ENCODE peak calls at places on chromosomes 5 and 9, in six cellular contexts. One of them, this sample, is unnamed.

GRCh38 chr5:108531367-108532211 is 149.7 kb upstream of the FBXL17 start:
- DNase-seq in DMS79 treated with DMSO at 0.1 percent for 48 hours: no peak
- DNase-seq in left colon: no peak
- DNase-seq in lower leg skin: no peak
- DNase-seq in AG08395: no peak
- DNase-seq in astrocyte: peak; percentile 67
- DNase-seq in this sample: no peak

GRCh38 chr9:116270559-116270958 is 117.0 kb downstream of the PAPPA start:
- DNase-seq in astrocyte: no peak
- DNase-seq in DMS79 treated with DMSO at 0.1 percent for 48 hours: no peak
- DNase-seq in AG08395: no peak
- DNase-seq in lower leg skin: no peak
- DNase-seq in left colon: no peak
- DNase-seq in this sample: no peak

GRCh38 chr9:19379283-19379682 is 753 bp downstream of the RPS6 start:
- DNase-seq in astrocyte: no peak
- DNase-seq in left colon: no peak
- DNase-seq in DMS79 treated with DMSO at 0.1 percent for 48 hours: no peak
- DNase-seq in lower leg skin: no peak
- DNase-seq in AG08395: no peak
- DNase-seq in this sample: no peak

GRCh38 chr5:142821733-142822487 is 51.7 kb downstream of the ARHGAP26 start:
- DNase-seq in DMS79 treated with DMSO at 0.1 percent for 48 hours: no peak
- DNase-seq in astrocyte: peak; percentile 94
- DNase-seq in lower leg skin: no peak
- DNase-seq in AG08395: peak; percentile 86
- DNase-seq in left colon: no peak
- DNase-seq in this sample: peak; percentile 93

GRCh38 chr5:8520922-8521321 is 652.0 kb downstream of the MTRR start:
- DNase-seq in AG08395: no peak
- DNase-seq in DMS79 treated with DMSO at 0.1 percent for 48 hours: no peak
- DNase-seq in left colon: no peak
- DNase-seq in astrocyte: no peak
- DNase-seq in lower leg skin: no peak
- DNase-seq in this sample: no peak

GRCh38 chr5:55232194-55232984 is 1.0 kb downstream of the CCNO start:
- DNase-seq in left colon: peak; percentile 51
- DNase-seq in astrocyte: no peak
- DNase-seq in DMS79 treated with DMSO at 0.1 percent for 48 hours: peak; percentile 27
- DNase-seq in AG08395: no peak
- DNase-seq in lower leg skin: no peak
- DNase-seq in this sample: no peak

GRCh38 chr9:134301387-134302129 is 24.7 kb upstream of the RXRA start:
- DNase-seq in AG08395: no peak
- DNase-seq in left colon: no peak
- DNase-seq in lower leg skin: no peak
- DNase-seq in astrocyte: no peak
- DNase-seq in DMS79 treated with DMSO at 0.1 percent for 48 hours: no peak
- DNase-seq in this sample: no peak

GRCh38 chr5:139395844-139396640 is 1.1 kb upstream of the PROB1 start:
- DNase-seq in DMS79 treated with DMSO at 0.1 percent for 48 hours: no peak
- DNase-seq in astrocyte: no peak
- DNase-seq in lower leg skin: no peak
- DNase-seq in left colon: no peak
- DNase-seq in AG08395: no peak
- DNase-seq in this sample: no peak

GRCh38 chr5:112492291-112492690 is 73.2 kb upstream of the EPB41L4A start:
- DNase-seq in lower leg skin: no peak
- DNase-seq in left colon: peak; percentile 28
- DNase-seq in astrocyte: peak; percentile 41
- DNase-seq in AG08395: peak; percentile 69
- DNase-seq in DMS79 treated with DMSO at 0.1 percent for 48 hours: no peak
- DNase-seq in this sample: peak; percentile 75

GRCh38 chr9:12516031-12516430 is 177.2 kb upstream of the TYRP1 start:
- DNase-seq in left colon: no peak
- DNase-seq in DMS79 treated with DMSO at 0.1 percent for 48 hours: no peak
- DNase-seq in lower leg skin: no peak
- DNase-seq in AG08395: no peak
- DNase-seq in astrocyte: no peak
- DNase-seq in this sample: no peak

GRCh38 chr9:137321726-137322361 is 19.8 kb upstream of the NRARP start:
- DNase-seq in DMS79 treated with DMSO at 0.1 percent for 48 hours: no peak
- DNase-seq in astrocyte: no peak
- DNase-seq in lower leg skin: no peak
- DNase-seq in AG08395: no peak
- DNase-seq in left colon: no peak
- DNase-seq in this sample: no peak

GRCh38 chr5:180301253-180301652 is 9.4 kb upstream of the MAPK9 start:
- DNase-seq in left colon: no peak
- DNase-seq in lower leg skin: no peak
- DNase-seq in AG08395: no peak
- DNase-seq in astrocyte: no peak
- DNase-seq in DMS79 treated with DMSO at 0.1 percent for 48 hours: no peak
- DNase-seq in this sample: no peak

GRCh38 chr5:181119105-181119504 is 11.9 kb downstream of the OR2V1 start:
- DNase-seq in DMS79 treated with DMSO at 0.1 percent for 48 hours: no peak
- DNase-seq in left colon: no peak
- DNase-seq in astrocyte: no peak
- DNase-seq in lower leg skin: no peak
- DNase-seq in AG08395: no peak
- DNase-seq in this sample: no peak

GRCh38 chr5:67677422-67677970 is 480.9 kb upstream of the CD180 start:
- DNase-seq in AG08395: no peak
- DNase-seq in lower leg skin: no peak
- DNase-seq in astrocyte: no peak
- DNase-seq in left colon: peak; percentile 12
- DNase-seq in DMS79 treated with DMSO at 0.1 percent for 48 hours: no peak
- DNase-seq in this sample: no peak

GRCh38 chr5:145283101-145283500 is 552.0 kb downstream of the PRELID2 start:
- DNase-seq in left colon: no peak
- DNase-seq in lower leg skin: no peak
- DNase-seq in AG08395: no peak
- DNase-seq in astrocyte: no peak
- DNase-seq in DMS79 treated with DMSO at 0.1 percent for 48 hours: no peak
- DNase-seq in this sample: no peak

GRCh38 chr5:177040814-177041410 is 18.4 kb downstream of the ZNF346 start:
- DNase-seq in astrocyte: peak; percentile 70
- DNase-seq in DMS79 treated with DMSO at 0.1 percent for 48 hours: peak; percentile 54
- DNase-seq in left colon: no peak
- DNase-seq in lower leg skin: peak; percentile 15
- DNase-seq in AG08395: peak; percentile 78
- DNase-seq in this sample: peak; percentile 38

GRCh38 chr9:106799146-106799545 is 63.8 kb upstream of the ZNF462 start:
- DNase-seq in lower leg skin: no peak
- DNase-seq in AG08395: peak; percentile 82
- DNase-seq in astrocyte: peak; percentile 89
- DNase-seq in DMS79 treated with DMSO at 0.1 percent for 48 hours: no peak
- DNase-seq in left colon: no peak
- DNase-seq in this sample: peak; percentile 43

GRCh38 chr5:126972062-126972895 is 58.1 kb downstream of the MARCHF3 start:
- DNase-seq in DMS79 treated with DMSO at 0.1 percent for 48 hours: no peak
- DNase-seq in astrocyte: no peak
- DNase-seq in lower leg skin: no peak
- DNase-seq in AG08395: no peak
- DNase-seq in left colon: peak; percentile 30
- DNase-seq in this sample: no peak

GRCh38 chr5:81530919-81531318 is 137.0 kb upstream of the ACOT12 start:
- DNase-seq in DMS79 treated with DMSO at 0.1 percent for 48 hours: no peak
- DNase-seq in AG08395: no peak
- DNase-seq in left colon: no peak
- DNase-seq in astrocyte: no peak
- DNase-seq in lower leg skin: no peak
- DNase-seq in this sample: no peak

GRCh38 chr5:116583085-116583766 is 8.6 kb upstream of the SEMA6A start:
- DNase-seq in DMS79 treated with DMSO at 0.1 percent for 48 hours: no peak
- DNase-seq in lower leg skin: no peak
- DNase-seq in left colon: no peak
- DNase-seq in AG08395: no peak
- DNase-seq in astrocyte: no peak
- DNase-seq in this sample: no peak

GRCh38 chr9:73079326-73079725 is 72.3 kb upstream of the ANXA1 start:
- DNase-seq in DMS79 treated with DMSO at 0.1 percent for 48 hours: no peak
- DNase-seq in AG08395: no peak
- DNase-seq in left colon: no peak
- DNase-seq in lower leg skin: no peak
- DNase-seq in astrocyte: no peak
- DNase-seq in this sample: no peak

GRCh38 chr9:80467632-80468031 is 895.9 kb downstream of the TLE4 start:
- DNase-seq in DMS79 treated with DMSO at 0.1 percent for 48 hours: no peak
- DNase-seq in AG08395: peak; percentile 2
- DNase-seq in left colon: no peak
- DNase-seq in lower leg skin: no peak
- DNase-seq in astrocyte: peak; percentile 24
- DNase-seq in this sample: no peak

GRCh38 chr9:12538842-12539584 is 154.2 kb upstream of the TYRP1 start:
- DNase-seq in lower leg skin: no peak
- DNase-seq in AG08395: no peak
- DNase-seq in DMS79 treated with DMSO at 0.1 percent for 48 hours: no peak
- DNase-seq in left colon: no peak
- DNase-seq in astrocyte: no peak
- DNase-seq in this sample: no peak

GRCh38 chr5:118553662-118554061 is 434.7 kb downstream of the DTWD2 start:
- DNase-seq in left colon: no peak
- DNase-seq in AG08395: peak; percentile 92
- DNase-seq in lower leg skin: peak; percentile 86
- DNase-seq in DMS79 treated with DMSO at 0.1 percent for 48 hours: no peak
- DNase-seq in astrocyte: peak; percentile 86
- DNase-seq in this sample: peak; percentile 60

GRCh38 chr9:98280574-98280973 is 25.1 kb upstream of the TBC1D2 start:
- DNase-seq in AG08395: no peak
- DNase-seq in lower leg skin: no peak
- DNase-seq in astrocyte: no peak
- DNase-seq in DMS79 treated with DMSO at 0.1 percent for 48 hours: peak; percentile 28
- DNase-seq in left colon: no peak
- DNase-seq in this sample: no peak

GRCh38 chr9:121883281-121884056 is 209.6 kb downstream of the TTLL11 start:
- DNase-seq in AG08395: no peak
- DNase-seq in lower leg skin: no peak
- DNase-seq in astrocyte: no peak
- DNase-seq in left colon: no peak
- DNase-seq in DMS79 treated with DMSO at 0.1 percent for 48 hours: peak; percentile 15
- DNase-seq in this sample: peak; percentile 60

GRCh38 chr5:57402348-57402747 is 80.3 kb downstream of the ACTBL2 start:
- DNase-seq in left colon: no peak
- DNase-seq in astrocyte: no peak
- DNase-seq in DMS79 treated with DMSO at 0.1 percent for 48 hours: no peak
- DNase-seq in AG08395: no peak
- DNase-seq in lower leg skin: no peak
- DNase-seq in this sample: no peak

GRCh38 chr5:65307088-65307487 is 174.6 kb downstream of the ADAMTS6 start:
- DNase-seq in astrocyte: peak; percentile 7
- DNase-seq in left colon: no peak
- DNase-seq in lower leg skin: no peak
- DNase-seq in DMS79 treated with DMSO at 0.1 percent for 48 hours: no peak
- DNase-seq in AG08395: no peak
- DNase-seq in this sample: no peak

GRCh38 chr9:1759009-1759408 is 256.1 kb upstream of the SMARCA2 start:
- DNase-seq in astrocyte: no peak
- DNase-seq in AG08395: no peak
- DNase-seq in lower leg skin: no peak
- DNase-seq in left colon: peak; percentile 6
- DNase-seq in DMS79 treated with DMSO at 0.1 percent for 48 hours: no peak
- DNase-seq in this sample: no peak

GRCh38 chr5:171801-172331 is 19.4 kb upstream of the LRRC14B start:
- DNase-seq in left colon: no peak
- DNase-seq in DMS79 treated with DMSO at 0.1 percent for 48 hours: no peak
- DNase-seq in astrocyte: no peak
- DNase-seq in AG08395: no peak
- DNase-seq in lower leg skin: no peak
- DNase-seq in this sample: no peak

GRCh38 chr9:6549106-6549505 is 96.4 kb downstream of the GLDC start:
- DNase-seq in left colon: no peak
- DNase-seq in DMS79 treated with DMSO at 0.1 percent for 48 hours: peak; percentile 72
- DNase-seq in astrocyte: no peak
- DNase-seq in lower leg skin: no peak
- DNase-seq in AG08395: no peak
- DNase-seq in this sample: no peak

GRCh38 chr5:54063817-54064216 is 246.6 kb downstream of the ARL15 start:
- DNase-seq in left colon: no peak
- DNase-seq in lower leg skin: no peak
- DNase-seq in astrocyte: peak; percentile 94
- DNase-seq in DMS79 treated with DMSO at 0.1 percent for 48 hours: no peak
- DNase-seq in AG08395: peak; percentile 78
- DNase-seq in this sample: peak; percentile 77

GRCh38 chr9:1709347-1709746 is 305.8 kb upstream of the SMARCA2 start:
- DNase-seq in lower leg skin: no peak
- DNase-seq in astrocyte: no peak
- DNase-seq in DMS79 treated with DMSO at 0.1 percent for 48 hours: no peak
- DNase-seq in AG08395: no peak
- DNase-seq in left colon: no peak
- DNase-seq in this sample: no peak

This sample was measured in HFFc6.